ENCODE peak calls at places on chromosomes 7 and 10, in four cellular contexts. One of them, this sample, is unnamed.

GRCh38 chr10:116287906-116288501 is 15.0 kb upstream of the GFRA1 start:
- DNase-seq in HepG2: peak
- DNase-seq in GM12878: no peak
- DNase-seq in K562: no peak
- DNase-seq in this sample: peak

GRCh38 chr10:48509974-48510692 is 94.7 kb downstream of the ARHGAP22 start:
- DNase-seq in HepG2: peak
- DNase-seq in GM12878: no peak
- DNase-seq in K562: peak
- DNase-seq in this sample: peak

GRCh38 chr10:33193867-33194521 is 140.5 kb downstream of the NRP1 start:
- DNase-seq in HepG2: peak
- DNase-seq in GM12878: no peak
- DNase-seq in K562: no peak
- DNase-seq in this sample: peak

GRCh38 chr7:15854841-15855576 is 168.5 kb upstream of the MEOX2 start:
- DNase-seq in HepG2: no peak
- DNase-seq in GM12878: no peak
- DNase-seq in K562: no peak
- DNase-seq in this sample: no peak

GRCh38 chr10:3714526-3714925 is 70.5 kb downstream of the KLF6 start:
- DNase-seq in HepG2: no peak
- DNase-seq in GM12878: no peak
- DNase-seq in K562: no peak
- DNase-seq in this sample: no peak

GRCh38 chr10:71998840-71999194 is 34.6 kb downstream of the CHST3 start:
- DNase-seq in HepG2: peak
- DNase-seq in GM12878: no peak
- DNase-seq in K562: no peak
- DNase-seq in this sample: peak

GRCh38 chr10:90983940-90984549 is 63.2 kb upstream of the ANKRD1 start:
- DNase-seq in HepG2: no peak
- DNase-seq in GM12878: no peak
- DNase-seq in K562: no peak
- DNase-seq in this sample: no peak

GRCh38 chr7:114874170-114874569 is 47.7 kb upstream of the MDFIC start:
- DNase-seq in HepG2: no peak
- DNase-seq in GM12878: no peak
- DNase-seq in K562: no peak
- DNase-seq in this sample: no peak

GRCh38 chr7:151806204-151806603 is 70.7 kb downstream of the PRKAG2 start:
- DNase-seq in HepG2: no peak
- DNase-seq in GM12878: no peak
- DNase-seq in K562: no peak
- DNase-seq in this sample: no peak

GRCh38 chr7:25280181-25280580 is 51.9 kb upstream of the NPVF start:
- DNase-seq in HepG2: no peak
- DNase-seq in GM12878: no peak
- DNase-seq in K562: no peak
- DNase-seq in this sample: no peak

GRCh38 chr10:89367529-89367928 is 10.3 kb upstream of the IFIT1B start:
- DNase-seq in HepG2: no peak
- DNase-seq in GM12878: peak
- DNase-seq in K562: no peak
- DNase-seq in this sample: no peak

GRCh38 chr10:12550994-12551393 is 201.6 kb downstream of the CAMK1D start:
- DNase-seq in HepG2: no peak
- DNase-seq in GM12878: no peak
- DNase-seq in K562: no peak
- DNase-seq in this sample: no peak

GRCh38 chr10:17147884-17148494 is 18.4 kb upstream of the CUBN start:
- DNase-seq in HepG2: peak
- DNase-seq in GM12878: no peak
- DNase-seq in K562: no peak
- DNase-seq in this sample: no peak

GRCh38 chr10:89301721-89302445 is at the start of gene IFIT2:
- DNase-seq in HepG2: peak
- DNase-seq in GM12878: peak
- DNase-seq in K562: no peak
- DNase-seq in this sample: peak

GRCh38 chr10:79142522-79143309 is 74.0 kb downstream of the ZMIZ1 start:
- DNase-seq in HepG2: no peak
- DNase-seq in GM12878: no peak
- DNase-seq in K562: no peak
- DNase-seq in this sample: no peak

GRCh38 chr7:82714883-82715282 is 271.3 kb upstream of the CACNA2D1 start:
- DNase-seq in HepG2: no peak
- DNase-seq in GM12878: no peak
- DNase-seq in K562: no peak
- DNase-seq in this sample: no peak

GRCh38 chr7:45584261-45585210 is 10.4 kb downstream of the ADCY1 start:
- DNase-seq in HepG2: no peak
- DNase-seq in GM12878: no peak
- DNase-seq in K562: no peak
- DNase-seq in this sample: no peak

GRCh38 chr10:62732841-62733653 is 71.5 kb upstream of the ADO start:
- DNase-seq in HepG2: no peak
- DNase-seq in GM12878: peak
- DNase-seq in K562: no peak
- DNase-seq in this sample: no peak

GRCh38 chr7:70583965-70584883 is 547.7 kb upstream of the GALNT17 start:
- DNase-seq in HepG2: no peak
- DNase-seq in GM12878: no peak
- DNase-seq in K562: peak
- DNase-seq in this sample: no peak

GRCh38 chr7:24381919-24382505 is 98.0 kb downstream of the NPY start:
- DNase-seq in HepG2: peak
- DNase-seq in GM12878: no peak
- DNase-seq in K562: peak
- DNase-seq in this sample: peak

GRCh38 chr10:109852004-109852717 is 71.2 kb downstream of the XPNPEP1 start:
- DNase-seq in HepG2: peak
- DNase-seq in GM12878: no peak
- DNase-seq in K562: peak
- DNase-seq in this sample: peak

GRCh38 chr7:45988405-45989057 is 67.5 kb upstream of the IGFBP3 start:
- DNase-seq in HepG2: peak
- DNase-seq in GM12878: no peak
- DNase-seq in K562: no peak
- DNase-seq in this sample: no peak

GRCh38 chr10:103584216-103585010 is 90.9 kb downstream of the NEURL1 start:
- DNase-seq in HepG2: no peak
- DNase-seq in GM12878: no peak
- DNase-seq in K562: no peak
- DNase-seq in this sample: no peak

GRCh38 chr7:2527505-2528464 is 8.2 kb downstream of the LFNG start:
- DNase-seq in HepG2: peak
- DNase-seq in GM12878: no peak
- DNase-seq in K562: peak
- DNase-seq in this sample: peak

GRCh38 chr10:119090026-119090808 is 9.6 kb upstream of the EIF3A start:
- DNase-seq in HepG2: no peak
- DNase-seq in GM12878: no peak
- DNase-seq in K562: no peak
- DNase-seq in this sample: no peak

GRCh38 chr10:58180633-58181032 is 87.1 kb downstream of the IPMK start:
- DNase-seq in HepG2: no peak
- DNase-seq in GM12878: no peak
- DNase-seq in K562: no peak
- DNase-seq in this sample: no peak

GRCh38 chr10:132496360-132497082 is 41.1 kb upstream of the INPP5A start:
- DNase-seq in HepG2: no peak
- DNase-seq in GM12878: no peak
- DNase-seq in K562: no peak
- DNase-seq in this sample: no peak

GRCh38 chr7:69708857-69709256 is 110.6 kb downstream of the AUTS2 start:
- DNase-seq in HepG2: no peak
- DNase-seq in GM12878: no peak
- DNase-seq in K562: no peak
- DNase-seq in this sample: peak

GRCh38 chr7:95531605-95532004 is 45.9 kb downstream of the ASB4 start:
- DNase-seq in HepG2: no peak
- DNase-seq in GM12878: no peak
- DNase-seq in K562: no peak
- DNase-seq in this sample: no peak

GRCh38 chr7:44285561-44285960 is 39.8 kb downstream of the CAMK2B start:
- DNase-seq in HepG2: no peak
- DNase-seq in GM12878: no peak
- DNase-seq in K562: no peak
- DNase-seq in this sample: no peak

GRCh38 chr10:126391162-126391880 is 3.0 kb upstream of the ADAM12 start:
- DNase-seq in HepG2: no peak
- DNase-seq in GM12878: no peak
- DNase-seq in K562: no peak
- DNase-seq in this sample: no peak

GRCh38 chr7:74454948-74455804 is 1.5 kb downstream of the GTF2IRD1 start:
- DNase-seq in HepG2: peak
- DNase-seq in GM12878: no peak
- DNase-seq in K562: peak
- DNase-seq in this sample: no peak

GRCh38 chr7:36045830-36046341 is 107.2 kb upstream of the EEPD1 start:
- DNase-seq in HepG2: no peak
- DNase-seq in GM12878: no peak
- DNase-seq in K562: no peak
- DNase-seq in this sample: no peak

DNA sequence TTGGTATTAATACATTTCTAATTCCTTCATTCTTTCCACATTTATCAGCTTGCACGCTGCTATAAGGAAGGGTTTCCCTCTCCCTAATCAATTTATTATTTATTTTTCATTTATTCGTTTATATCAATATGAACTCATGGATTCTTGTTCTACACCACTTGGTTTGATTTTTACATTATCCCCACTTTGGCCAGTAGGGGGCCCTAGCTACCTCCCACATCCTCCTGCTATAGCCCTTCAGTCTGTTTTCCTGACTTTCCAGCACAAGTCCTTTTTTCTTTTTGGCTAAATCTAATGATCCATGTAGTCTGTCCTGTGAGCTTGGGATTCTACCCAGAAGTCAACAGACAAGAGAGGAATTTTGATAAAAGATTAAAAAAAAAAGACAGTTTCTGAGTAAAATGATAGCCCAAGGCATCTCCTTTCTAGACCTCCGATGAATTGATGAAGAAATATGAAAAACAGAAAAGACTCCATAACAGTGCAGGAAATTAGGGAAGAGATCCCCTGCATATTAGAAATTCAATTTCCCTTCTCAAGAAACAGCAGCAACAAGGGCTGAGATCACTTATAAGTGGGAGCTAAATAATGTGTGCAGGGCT is 47.7 kb downstream of the LYZL2 start:
- DNase-seq in HepG2: peak
- DNase-seq in GM12878: no peak
- DNase-seq in K562: peak
- DNase-seq in this sample: peak
- TF ChIP-seq CHD4 in HepG2: no peak
- TF ChIP-seq CHD4 in GM12878: no peak
- TF ChIP-seq CHD4 in K562: no peak
- TF ChIP-seq CHD4 in this sample: no peak

GRCh38 chr10:494149-494542 is 195.3 kb downstream of the DIP2C start:
- DNase-seq in HepG2: peak
- DNase-seq in GM12878: no peak
- DNase-seq in K562: no peak
- DNase-seq in this sample: no peak
- TF ChIP-seq CHD4 in HepG2: no peak
- TF ChIP-seq CHD4 in GM12878: no peak
- TF ChIP-seq CHD4 in K562: no peak
- TF ChIP-seq CHD4 in this sample: no peak

GRCh38 chr10:125009580-125010235 is 67.8 kb downstream of the ZRANB1 start:
- DNase-seq in HepG2: no peak
- DNase-seq in GM12878: no peak
- DNase-seq in K562: no peak
- DNase-seq in this sample: no peak

GRCh38 chr10:125007436-125007835 is 65.5 kb downstream of the ZRANB1 start:
- DNase-seq in HepG2: no peak
- DNase-seq in GM12878: no peak
- DNase-seq in K562: no peak
- DNase-seq in this sample: no peak

GRCh38 chr10:125006921-125007391 is 65.0 kb downstream of the ZRANB1 start:
- DNase-seq in HepG2: no peak
- DNase-seq in GM12878: no peak
- DNase-seq in K562: no peak
- DNase-seq in this sample: no peak

GRCh38 chr10:125010362-125010761 is 68.4 kb downstream of the ZRANB1 start:
- DNase-seq in HepG2: no peak
- DNase-seq in GM12878: no peak
- DNase-seq in K562: no peak
- DNase-seq in this sample: no peak

GRCh38 chr10:125008689-125009579 is 67.0 kb downstream of the ZRANB1 start:
- DNase-seq in HepG2: no peak
- DNase-seq in GM12878: no peak
- DNase-seq in K562: no peak
- DNase-seq in this sample: no peak
- TF ChIP-seq CHD4 in HepG2: no peak
- TF ChIP-seq CHD4 in GM12878: no peak
- TF ChIP-seq CHD4 in K562: no peak
- TF ChIP-seq CHD4 in this sample: no peak

GRCh38 chr7:28957822-28958234 is 302 bp downstream of the TRIL start:
- DNase-seq in HepG2: no peak
- DNase-seq in GM12878: no peak
- DNase-seq in K562: no peak
- DNase-seq in this sample: no peak

GRCh38 chr7:28957064-28957821 is 887 bp downstream of the TRIL start:
- DNase-seq in HepG2: no peak
- DNase-seq in GM12878: no peak
- DNase-seq in K562: no peak
- DNase-seq in this sample: no peak

GRCh38 chr7:28955356-28955722 is 2.8 kb downstream of the TRIL start:
- DNase-seq in HepG2: no peak
- DNase-seq in GM12878: no peak
- DNase-seq in K562: no peak
- DNase-seq in this sample: no peak

GRCh38 chr7:28955723-28956607 is 2.2 kb downstream of the TRIL start:
- DNase-seq in HepG2: peak
- DNase-seq in GM12878: no peak
- DNase-seq in K562: no peak
- DNase-seq in this sample: peak

DNA sequence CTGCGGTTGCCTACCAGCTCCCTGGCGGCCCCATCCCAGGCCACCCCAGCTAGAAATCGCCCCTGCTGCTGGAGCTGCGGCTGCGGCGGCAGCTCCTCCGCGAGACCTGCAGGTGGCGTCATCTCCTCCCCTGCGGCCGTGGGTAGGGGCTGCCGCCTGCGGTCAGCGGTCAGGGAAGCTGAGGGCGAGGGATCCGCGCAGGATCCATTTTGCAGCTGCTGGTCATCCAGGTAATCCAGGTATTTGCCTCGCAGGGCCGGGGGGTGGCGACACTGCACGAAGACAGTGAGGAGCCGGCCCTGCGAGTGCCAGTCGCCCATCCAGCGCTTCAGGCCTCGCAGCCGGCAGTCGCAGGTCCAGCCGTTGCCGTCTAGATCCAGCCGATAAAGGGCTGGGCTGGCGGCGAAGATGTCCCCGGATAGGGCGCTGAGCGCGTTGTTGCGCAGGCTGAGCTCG is 1.5 kb downstream of the TRIL start:
- DNase-seq in HepG2: peak
- DNase-seq in GM12878: no peak
- DNase-seq in K562: no peak
- DNase-seq in this sample: peak
- TF ChIP-seq CHD4 in HepG2: no peak
- TF ChIP-seq CHD4 in GM12878: no peak
- TF ChIP-seq CHD4 in K562: no peak
- TF ChIP-seq CHD4 in this sample: no peak

GRCh38 chr7:1361016-1361755 is 98.1 kb downstream of the MICALL2 start:
- DNase-seq in HepG2: no peak
- DNase-seq in GM12878: no peak
- DNase-seq in K562: no peak
- DNase-seq in this sample: no peak
- TF ChIP-seq CHD4 in HepG2: no peak
- TF ChIP-seq CHD4 in GM12878: no peak
- TF ChIP-seq CHD4 in K562: no peak
- TF ChIP-seq CHD4 in this sample: no peak